ENCODE peak calls at places on chromosome 13, in nine cellular contexts. One of them, this sample, is unnamed.

GRCh38 chr13:112165712-112166111 is 98.8 kb downstream of the SOX1 start:
- DNase-seq in mammary epithelial cell: no peak
- DNase-seq in GM23248: no peak
- DNase-seq in MM.1S: no peak
- DNase-seq in H1: no peak
- DNase-seq in neural progenitor cell: no peak
- DNase-seq in mesendoderm: no peak
- DNase-seq in IMR-90: no peak
- DNase-seq in fibroblast of lung: no peak
- DNase-seq in this sample: no peak

GRCh38 chr13:98397221-98397620 is 179.7 kb downstream of the STK24 start:
- DNase-seq in mammary epithelial cell: no peak
- DNase-seq in GM23248: peak
- DNase-seq in MM.1S: no peak
- DNase-seq in H1: no peak
- DNase-seq in neural progenitor cell: no peak
- DNase-seq in mesendoderm: no peak
- DNase-seq in IMR-90: peak
- DNase-seq in fibroblast of lung: peak
- DNase-seq in this sample: peak

GRCh38 chr13:27905650-27906049 is 14.2 kb upstream of the PDX1 start:
- DNase-seq in mammary epithelial cell: no peak
- DNase-seq in GM23248: no peak
- DNase-seq in MM.1S: no peak
- DNase-seq in H1: no peak
- DNase-seq in neural progenitor cell: no peak
- DNase-seq in mesendoderm: no peak
- DNase-seq in IMR-90: no peak
- DNase-seq in fibroblast of lung: no peak
- DNase-seq in this sample: no peak

GRCh38 chr13:97261254-97262015 is 39.3 kb downstream of the MBNL2 start:
- DNase-seq in mammary epithelial cell: no peak
- DNase-seq in GM23248: no peak
- DNase-seq in MM.1S: no peak
- DNase-seq in H1: no peak
- DNase-seq in neural progenitor cell: no peak
- DNase-seq in mesendoderm: no peak
- DNase-seq in IMR-90: no peak
- DNase-seq in fibroblast of lung: no peak
- DNase-seq in this sample: no peak

GRCh38 chr13:33109319-33109718 is 93.1 kb downstream of the KL start:
- DNase-seq in mammary epithelial cell: no peak
- DNase-seq in GM23248: peak
- DNase-seq in MM.1S: no peak
- DNase-seq in H1: no peak
- DNase-seq in neural progenitor cell: no peak
- DNase-seq in mesendoderm: no peak
- DNase-seq in IMR-90: no peak
- DNase-seq in fibroblast of lung: no peak
- DNase-seq in this sample: no peak

GRCh38 chr13:22114630-22115311 is 443.9 kb downstream of the FGF9 start:
- DNase-seq in mammary epithelial cell: no peak
- DNase-seq in GM23248: peak
- DNase-seq in MM.1S: peak
- DNase-seq in H1: no peak
- DNase-seq in neural progenitor cell: no peak
- DNase-seq in mesendoderm: no peak
- DNase-seq in IMR-90: peak
- DNase-seq in fibroblast of lung: no peak
- DNase-seq in this sample: no peak

GRCh38 chr13:82165396-82166174 is 1716.7 kb downstream of the SLITRK1 start:
- DNase-seq in mammary epithelial cell: no peak
- DNase-seq in GM23248: no peak
- DNase-seq in MM.1S: no peak
- DNase-seq in H1: no peak
- DNase-seq in neural progenitor cell: no peak
- DNase-seq in mesendoderm: no peak
- DNase-seq in IMR-90: no peak
- DNase-seq in fibroblast of lung: no peak
- DNase-seq in this sample: peak

GRCh38 chr13:39016789-39017188 is 21.1 kb downstream of the PROSER1 start:
- DNase-seq in mammary epithelial cell: peak
- DNase-seq in GM23248: peak
- DNase-seq in MM.1S: peak
- DNase-seq in H1: no peak
- DNase-seq in neural progenitor cell: peak
- DNase-seq in mesendoderm: peak
- DNase-seq in IMR-90: peak
- DNase-seq in fibroblast of lung: no peak
- DNase-seq in this sample: no peak

GRCh38 chr13:94073006-94073744 is 406.3 kb downstream of the DCT start:
- DNase-seq in mammary epithelial cell: peak
- DNase-seq in GM23248: peak
- DNase-seq in MM.1S: no peak
- DNase-seq in H1: no peak
- DNase-seq in neural progenitor cell: no peak
- DNase-seq in mesendoderm: no peak
- DNase-seq in IMR-90: peak
- DNase-seq in fibroblast of lung: peak
- DNase-seq in this sample: peak

GRCh38 chr13:29859971-29860370 is 9.6 kb upstream of the UBL3 start:
- DNase-seq in mammary epithelial cell: peak
- DNase-seq in GM23248: peak
- DNase-seq in MM.1S: no peak
- DNase-seq in H1: no peak
- DNase-seq in neural progenitor cell: no peak
- DNase-seq in mesendoderm: no peak
- DNase-seq in IMR-90: peak
- DNase-seq in fibroblast of lung: peak
- DNase-seq in this sample: peak

GRCh38 chr13:78978381-78978998 is 319.5 kb upstream of the OBI1 start:
- DNase-seq in mammary epithelial cell: peak
- DNase-seq in GM23248: peak
- DNase-seq in MM.1S: peak
- DNase-seq in H1: no peak
- DNase-seq in neural progenitor cell: peak
- DNase-seq in mesendoderm: peak
- DNase-seq in IMR-90: peak
- DNase-seq in fibroblast of lung: peak
- DNase-seq in this sample: no peak

GRCh38 chr13:42893346-42893745 is 98.7 kb downstream of the EPSTI1 start:
- DNase-seq in mammary epithelial cell: peak
- DNase-seq in GM23248: peak
- DNase-seq in MM.1S: no peak
- DNase-seq in H1: no peak
- DNase-seq in neural progenitor cell: no peak
- DNase-seq in mesendoderm: peak
- DNase-seq in IMR-90: peak
- DNase-seq in fibroblast of lung: peak
- DNase-seq in this sample: peak

GRCh38 chr13:91154553-91154952 is 192.9 kb upstream of the MIR17HG start:
- DNase-seq in mammary epithelial cell: no peak
- DNase-seq in GM23248: no peak
- DNase-seq in MM.1S: no peak
- DNase-seq in H1: no peak
- DNase-seq in neural progenitor cell: no peak
- DNase-seq in mesendoderm: peak
- DNase-seq in IMR-90: no peak
- DNase-seq in fibroblast of lung: peak
- DNase-seq in this sample: no peak

GRCh38 chr13:40391788-40392187 is 274.7 kb downstream of the FOXO1 start:
- DNase-seq in mammary epithelial cell: no peak
- DNase-seq in GM23248: no peak
- DNase-seq in MM.1S: no peak
- DNase-seq in H1: no peak
- DNase-seq in neural progenitor cell: no peak
- DNase-seq in mesendoderm: no peak
- DNase-seq in IMR-90: no peak
- DNase-seq in fibroblast of lung: no peak
- DNase-seq in this sample: no peak

GRCh38 chr13:40398060-40398459 is 268.4 kb downstream of the FOXO1 start:
- DNase-seq in mammary epithelial cell: no peak
- DNase-seq in GM23248: no peak
- DNase-seq in MM.1S: no peak
- DNase-seq in H1: no peak
- DNase-seq in neural progenitor cell: no peak
- DNase-seq in mesendoderm: no peak
- DNase-seq in IMR-90: no peak
- DNase-seq in fibroblast of lung: no peak
- DNase-seq in this sample: no peak

GRCh38 chr13:40390290-40391008 is 276.0 kb downstream of the FOXO1 start:
- DNase-seq in mammary epithelial cell: no peak
- DNase-seq in GM23248: no peak
- DNase-seq in MM.1S: no peak
- DNase-seq in H1: no peak
- DNase-seq in neural progenitor cell: peak
- DNase-seq in mesendoderm: no peak
- DNase-seq in IMR-90: no peak
- DNase-seq in fibroblast of lung: no peak
- DNase-seq in this sample: no peak

GRCh38 chr13:40389081-40389641 is 277.3 kb downstream of the FOXO1 start:
- DNase-seq in mammary epithelial cell: no peak
- DNase-seq in GM23248: no peak
- DNase-seq in MM.1S: peak
- DNase-seq in H1: no peak
- DNase-seq in neural progenitor cell: no peak
- DNase-seq in mesendoderm: no peak
- DNase-seq in IMR-90: no peak
- DNase-seq in fibroblast of lung: no peak
- DNase-seq in this sample: no peak

GRCh38 chr13:40394304-40394983 is 272.0 kb downstream of the FOXO1 start:
- DNase-seq in mammary epithelial cell: peak
- DNase-seq in GM23248: peak
- DNase-seq in MM.1S: no peak
- DNase-seq in H1: no peak
- DNase-seq in neural progenitor cell: no peak
- DNase-seq in mesendoderm: no peak
- DNase-seq in IMR-90: no peak
- DNase-seq in fibroblast of lung: peak
- DNase-seq in this sample: peak
- H3K4me2 ChIP-seq in mammary epithelial cell: no peak
- H3K4me2 ChIP-seq in GM23248: no peak
- H3K4me2 ChIP-seq in MM.1S: no peak
- H3K4me2 ChIP-seq in H1: no peak
- H3K4me2 ChIP-seq in neural progenitor cell: no peak
- H3K4me2 ChIP-seq in mesendoderm: no peak
- H3K4me2 ChIP-seq in IMR-90: no peak
- H3K4me2 ChIP-seq in fibroblast of lung: no peak
- H3K4me2 ChIP-seq in this sample: no peak

GRCh38 chr13:100532090-100532766 is 56.4 kb downstream of the GGACT start:
- DNase-seq in mammary epithelial cell: no peak
- DNase-seq in GM23248: no peak
- DNase-seq in MM.1S: no peak
- DNase-seq in H1: peak
- DNase-seq in neural progenitor cell: no peak
- DNase-seq in mesendoderm: no peak
- DNase-seq in IMR-90: no peak
- DNase-seq in fibroblast of lung: no peak
- DNase-seq in this sample: peak

GRCh38 chr13:100529666-100530065 is 58.9 kb downstream of the GGACT start:
- DNase-seq in mammary epithelial cell: no peak
- DNase-seq in GM23248: no peak
- DNase-seq in MM.1S: no peak
- DNase-seq in H1: peak
- DNase-seq in neural progenitor cell: no peak
- DNase-seq in mesendoderm: no peak
- DNase-seq in IMR-90: no peak
- DNase-seq in fibroblast of lung: no peak
- DNase-seq in this sample: peak

GRCh38 chr13:100528820-100529219 is 59.8 kb downstream of the GGACT start:
- DNase-seq in mammary epithelial cell: no peak
- DNase-seq in GM23248: no peak
- DNase-seq in MM.1S: no peak
- DNase-seq in H1: no peak
- DNase-seq in neural progenitor cell: no peak
- DNase-seq in mesendoderm: no peak
- DNase-seq in IMR-90: no peak
- DNase-seq in fibroblast of lung: no peak
- DNase-seq in this sample: peak

GRCh38 chr13:100532836-100533435 is 55.7 kb downstream of the GGACT start:
- DNase-seq in mammary epithelial cell: no peak
- DNase-seq in GM23248: no peak
- DNase-seq in MM.1S: no peak
- DNase-seq in H1: peak
- DNase-seq in neural progenitor cell: no peak
- DNase-seq in mesendoderm: no peak
- DNase-seq in IMR-90: no peak
- DNase-seq in fibroblast of lung: no peak
- DNase-seq in this sample: peak

GRCh38 chr13:100530645-100531044 is 57.9 kb downstream of the GGACT start:
- DNase-seq in mammary epithelial cell: no peak
- DNase-seq in GM23248: peak
- DNase-seq in MM.1S: no peak
- DNase-seq in H1: peak
- DNase-seq in neural progenitor cell: no peak
- DNase-seq in mesendoderm: no peak
- DNase-seq in IMR-90: peak
- DNase-seq in fibroblast of lung: no peak
- DNase-seq in this sample: peak
- H3K4me2 ChIP-seq in mammary epithelial cell: no peak
- H3K4me2 ChIP-seq in GM23248: no peak
- H3K4me2 ChIP-seq in MM.1S: no peak
- H3K4me2 ChIP-seq in H1: no peak
- H3K4me2 ChIP-seq in neural progenitor cell: peak
- H3K4me2 ChIP-seq in mesendoderm: no peak
- H3K4me2 ChIP-seq in IMR-90: no peak
- H3K4me2 ChIP-seq in fibroblast of lung: no peak
- H3K4me2 ChIP-seq in this sample: no peak

DNA sequence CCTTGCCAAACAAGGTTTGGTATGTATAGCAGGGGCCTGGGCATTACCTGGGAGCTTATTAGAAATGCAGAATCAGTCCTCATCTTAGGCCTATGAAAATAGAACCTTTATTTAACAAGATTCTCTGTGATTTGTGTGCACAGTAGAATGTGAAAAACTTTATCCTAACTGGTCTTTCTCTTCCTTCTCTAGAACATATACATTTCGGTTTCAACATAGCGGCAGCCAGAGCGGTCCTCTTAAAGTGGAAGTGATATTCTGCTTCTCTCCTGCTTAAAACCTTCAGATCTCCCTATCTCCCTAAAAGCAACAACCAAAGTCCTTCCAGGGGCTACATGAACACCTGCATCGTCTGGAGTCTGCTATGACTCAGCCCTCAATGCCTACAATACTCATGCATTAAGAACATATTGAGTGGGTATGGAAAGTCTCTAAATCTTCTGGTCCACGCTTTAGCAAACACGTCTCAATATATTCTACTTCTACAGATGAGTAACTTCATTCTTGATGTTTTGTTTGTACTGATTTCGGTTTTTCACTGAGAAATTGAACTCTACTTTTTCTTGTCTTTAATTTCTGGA is 84.5 kb downstream of the SPRY2 start:
- DNase-seq in mammary epithelial cell: no peak
- DNase-seq in GM23248: no peak
- DNase-seq in MM.1S: no peak
- DNase-seq in H1: no peak
- DNase-seq in neural progenitor cell: no peak
- DNase-seq in mesendoderm: no peak
- DNase-seq in IMR-90: no peak
- DNase-seq in fibroblast of lung: no peak
- DNase-seq in this sample: no peak
- H3K4me2 ChIP-seq in mammary epithelial cell: no peak
- H3K4me2 ChIP-seq in GM23248: no peak
- H3K4me2 ChIP-seq in MM.1S: no peak
- H3K4me2 ChIP-seq in H1: no peak
- H3K4me2 ChIP-seq in neural progenitor cell: no peak
- H3K4me2 ChIP-seq in mesendoderm: no peak
- H3K4me2 ChIP-seq in IMR-90: no peak
- H3K4me2 ChIP-seq in fibroblast of lung: no peak
- H3K4me2 ChIP-seq in this sample: no peak

GRCh38 chr13:86108334-86108733 is 309.1 kb upstream of the SLITRK6 start:
- DNase-seq in mammary epithelial cell: no peak
- DNase-seq in GM23248: no peak
- DNase-seq in MM.1S: peak
- DNase-seq in H1: no peak
- DNase-seq in neural progenitor cell: no peak
- DNase-seq in mesendoderm: no peak
- DNase-seq in IMR-90: no peak
- DNase-seq in fibroblast of lung: no peak
- DNase-seq in this sample: no peak
- H3K4me2 ChIP-seq in mammary epithelial cell: no peak
- H3K4me2 ChIP-seq in GM23248: no peak
- H3K4me2 ChIP-seq in MM.1S: peak
- H3K4me2 ChIP-seq in H1: no peak
- H3K4me2 ChIP-seq in neural progenitor cell: no peak
- H3K4me2 ChIP-seq in mesendoderm: no peak
- H3K4me2 ChIP-seq in IMR-90: no peak
- H3K4me2 ChIP-seq in fibroblast of lung: no peak
- H3K4me2 ChIP-seq in this sample: no peak

This sample was measured in osteoblast.